ENCODE peak calls at places on chromosomes 1 and 21, in six cellular contexts. P is progenitor cell of endocrine pancreas; W is NCI-H1436; M is stimulated activated CD4-positive, alpha-beta T cell treated with anti-CD3 and anti-CD28 coated beads, Interleukin-4, amount 100 ng/mL, for 24 hours; N is glomerular endothelial cell; T is T-helper 2 cell. V is an unnamed sample.

GRCh38 chr1:177873238-177873637 is 96.6 kb downstream of the SEC16B start:
- DNase-seq in W (no peak), T (no peak), N (no peak), M (no peak), P (no peak), V (no peak)

GRCh38 chr1:30586671-30587070 is 136.7 kb downstream of the MATN1 start:
- DNase-seq in P (peak; percentile 7), N (no peak), W (no peak), M (no peak), T (no peak), V (no peak)

GRCh38 chr21:27802816-27803475 is 836.1 kb upstream of the ADAMTS5 start:
- DNase-seq in P (no peak), T (no peak), M (peak; percentile 5), N (no peak), W (no peak), V (no peak)

GRCh38 chr1:212062832-212063438 is 27.4 kb downstream of the DTL start:
- DNase-seq in N (no peak), P (no peak), T (no peak), M (no peak), W (peak; percentile 41), V (no peak)

GRCh38 chr1:204085876-204086275 is 13.0 kb downstream of the SOX13 start:
- DNase-seq in M (no peak), T (no peak), N (no peak), P (no peak), W (no peak), V (no peak)

GRCh38 chr1:233998926-233999325 is 94.5 kb downstream of the SLC35F3 start:
- DNase-seq in N (no peak), P (no peak), W (peak; percentile 52), T (no peak), M (no peak), V (no peak)

GRCh38 chr1:69523032-69523431 is 44.7 kb upstream of the LRRC7 start:
- DNase-seq in P (no peak), M (no peak), W (no peak), N (no peak), T (no peak), V (no peak)

GRCh38 chr1:230163205-230163604 is 96.2 kb downstream of the GALNT2 start:
- DNase-seq in P (no peak), N (no peak), W (no peak), M (no peak), T (no peak), V (no peak)

GRCh38 chr1:11156958-11157357 is 32.2 kb upstream of the ANGPTL7 start:
- DNase-seq in M (peak; percentile 17), W (no peak), N (no peak), T (no peak), P (no peak), V (no peak)

GRCh38 chr1:233700338-233700737 is 86.4 kb downstream of the KCNK1 start:
- DNase-seq in P (no peak), W (peak; percentile 54), M (no peak), N (no peak), T (no peak), V (no peak)